ENCODE peak calls at places on chromosomes 5 and 9, in six cellular contexts. U, P, K, H, S and X are unnamed samples.

GRCh38 chr5:37850128-37850865 is 10.5 kb upstream of the GDNF start:
- DNase-seq in U (no peak), P (no peak), K (no peak), H (no peak), S (no peak), X (no peak)

GRCh38 chr9:35341585-35341984 is 148.3 kb upstream of the RUSC2 start:
- DNase-seq in U (no peak), P (no peak), K (peak; percentile 34), H (no peak), S (peak; percentile 88), X (peak; percentile 88)

GRCh38 chr5:107515521-107515920 is 155.2 kb downstream of the EFNA5 start:
- DNase-seq in U (no peak), P (no peak), K (no peak), H (peak; percentile 29), S (no peak), X (no peak)

GRCh38 chr5:59609501-59610265 is 283.8 kb downstream of the PDE4D start:
- DNase-seq in U (no peak), P (no peak), K (no peak), H (no peak), S (no peak), X (no peak)

GRCh38 chr5:133754575-133755169 is 142.3 kb upstream of the FSTL4 start:
- DNase-seq in U (peak; percentile 53), P (peak; percentile 30), K (peak; percentile 21), H (no peak), S (no peak), X (no peak)

GRCh38 chr9:89484475-89485404 is 13.2 kb downstream of the SEMA4D start:
- DNase-seq in U (no peak), P (no peak), K (no peak), H (no peak), S (no peak), X (no peak)

GRCh38 chr9:137368431-137369110 is 54.4 kb downstream of the EXD3 start:
- DNase-seq in U (no peak), P (no peak), K (peak; percentile 7), H (no peak), S (peak; percentile 50), X (peak; percentile 62)

GRCh38 chr5:179256229-179257189 is 88.8 kb downstream of the ADAMTS2 start:
- DNase-seq in U (no peak), P (no peak), K (peak; percentile 10), H (peak; percentile 20), S (no peak), X (peak; percentile 76)

GRCh38 chr9:108746864-108747263 is 108.9 kb downstream of the ACTL7B start:
- DNase-seq in U (no peak), P (no peak), K (no peak), H (no peak), S (no peak), X (no peak)

GRCh38 chr9:91503650-91504007 is 80.0 kb upstream of the NFIL3 start:
- DNase-seq in U (no peak), P (peak; percentile 13), K (no peak), H (no peak), S (no peak), X (no peak)

GRCh38 chr9:26331223-26331622 is 561.4 kb downstream of the CAAP1 start:
- DNase-seq in U (no peak), P (no peak), K (no peak), H (no peak), S (no peak), X (no peak)

GRCh38 chr5:76099756-76100155 is 16.6 kb downstream of the SV2C start:
- DNase-seq in U (no peak), P (no peak), K (no peak), H (no peak), S (no peak), X (no peak)

GRCh38 chr5:157535042-157535865 is 40.3 kb downstream of the ADAM19 start:
- DNase-seq in U (no peak), P (peak; percentile 17), K (peak; percentile 95), H (no peak), S (peak; percentile 57), X (peak; percentile 76)

GRCh38 chr5:14675865-14676300 is 11.4 kb downstream of the OTULIN start:
- DNase-seq in U (no peak), P (no peak), K (no peak), H (peak; percentile 33), S (no peak), X (no peak)

GRCh38 chr5:149731332-149731616 is 1.2 kb downstream of the PPARGC1B start:
- DNase-seq in U (no peak), P (no peak), K (no peak), H (no peak), S (no peak), X (no peak)

GRCh38 chr5:102539598-102539997 is 40.8 kb upstream of the SLCO6A1 start:
- DNase-seq in U (no peak), P (no peak), K (no peak), H (no peak), S (no peak), X (no peak)

GRCh38 chr5:2020730-2021129 is 138.0 kb upstream of the IRX4 start:
- DNase-seq in U (no peak), P (no peak), K (no peak), H (no peak), S (no peak), X (peak; percentile 26)

GRCh38 chr9:123412171-123412820 is 56.3 kb downstream of the CRB2 start:
- DNase-seq in U (no peak), P (no peak), K (no peak), H (no peak), S (no peak), X (no peak)

GRCh38 chr9:109256381-109256780 is 64.5 kb downstream of the EPB41L4B start:
- DNase-seq in U (no peak), P (no peak), K (no peak), H (no peak), S (no peak), X (no peak)

GRCh38 chr5:149828161-149829011 is 98.3 kb downstream of the PPARGC1B start:
- DNase-seq in U (peak; percentile 91), P (peak; percentile 73), K (peak; percentile 82), H (peak; percentile 83), S (peak; percentile 93), X (peak; percentile 90)

GRCh38 chr5:1004598-1005361 is 3.8 kb upstream of the NKD2 start:
- DNase-seq in U (peak; percentile 76), P (peak; percentile 88), K (peak; percentile 65), H (peak; percentile 78), S (peak; percentile 87), X (peak; percentile 92)

GRCh38 chr9:121282309-121283071 is 14.5 kb downstream of the GSN start:
- DNase-seq in U (no peak), P (no peak), K (peak; percentile 61), H (no peak), S (peak; percentile 79), X (no peak)

GRCh38 chr9:138073808-138074207 is 196.2 kb downstream of the CACNA1B start:
- DNase-seq in U (no peak), P (no peak), K (no peak), H (peak; percentile 12), S (no peak), X (peak; percentile 33)

GRCh38 chr9:16521868-16522381 is 348.5 kb downstream of the BNC2 start:
- DNase-seq in U (no peak), P (no peak), K (peak; percentile 31), H (peak; percentile 19), S (peak; percentile 42), X (no peak)

GRCh38 chr5:133552925-133553525 is 59.3 kb downstream of the FSTL4 start:
- DNase-seq in U (peak; percentile 61), P (peak; percentile 73), K (peak; percentile 56), H (peak; percentile 58), S (peak; percentile 57), X (peak; percentile 78)

GRCh38 chr9:98790601-98791146 is 5.7 kb downstream of the ANKS6 start:
- DNase-seq in U (no peak), P (no peak), K (no peak), H (no peak), S (no peak), X (no peak)

GRCh38 chr5:80184235-80185023 is 71.4 kb downstream of the SERINC5 start:
- DNase-seq in U (peak; percentile 76), P (peak; percentile 26), K (no peak), H (no peak), S (no peak), X (no peak)

GRCh38 chr5:162067651-162068411 is at the start of gene GABRG2:
- DNase-seq in U (no peak), P (no peak), K (no peak), H (no peak), S (no peak), X (no peak)

GRCh38 chr5:95809414-95809960 is 13.0 kb downstream of the GLRX start:
- DNase-seq in U (no peak), P (no peak), K (peak; percentile 60), H (no peak), S (peak; percentile 66), X (no peak)

GRCh38 chr5:91311697-91312501 is 71.2 kb downstream of the ARRDC3 start:
- DNase-seq in U (peak; percentile 94), P (no peak), K (peak; percentile 85), H (peak; percentile 27), S (peak; percentile 92), X (peak; percentile 87)
- H3K4me3 ChIP-seq in U (peak overlapping the region; percentile 41), P (no peak overlapping the region), K (no peak overlapping the region), H (no peak overlapping the region), S (peak overlapping the region; percentile 59), X (no peak overlapping the region)

GRCh38 chr5:159908201-159908940 is 7.9 kb upstream of the ADRA1B start:
- DNase-seq in U (peak; percentile 24), P (no peak), K (no peak), H (no peak), S (no peak), X (no peak)

GRCh38 chr5:159907689-159908088 is 8.6 kb upstream of the ADRA1B start:
- DNase-seq in U (peak; percentile 80), P (no peak), K (no peak), H (no peak), S (no peak), X (no peak)

GRCh38 chr5:159910207-159910842 is 6.0 kb upstream of the ADRA1B start:
- DNase-seq in U (no peak), P (no peak), K (no peak), H (no peak), S (no peak), X (no peak)

GRCh38 chr5:159910843-159911229 is 5.4 kb upstream of the ADRA1B start:
- DNase-seq in U (peak; percentile 29), P (no peak), K (no peak), H (no peak), S (no peak), X (no peak)

GRCh38 chr5:159909126-159909525 is 7.2 kb upstream of the ADRA1B start:
- DNase-seq in U (no peak), P (no peak), K (no peak), H (no peak), S (no peak), X (no peak)
- H3K4me1 ChIP-seq in U (peaks cover 97% of the 10 kb centered on the region), P (no peaks in the 10 kb centered on the region), K (peaks cover 17% of the 10 kb centered on the region), H (peaks cover 3% of the 10 kb centered on the region), S (no peaks in the 10 kb centered on the region), X (peaks cover 15% of the 10 kb centered on the region)

DNA sequence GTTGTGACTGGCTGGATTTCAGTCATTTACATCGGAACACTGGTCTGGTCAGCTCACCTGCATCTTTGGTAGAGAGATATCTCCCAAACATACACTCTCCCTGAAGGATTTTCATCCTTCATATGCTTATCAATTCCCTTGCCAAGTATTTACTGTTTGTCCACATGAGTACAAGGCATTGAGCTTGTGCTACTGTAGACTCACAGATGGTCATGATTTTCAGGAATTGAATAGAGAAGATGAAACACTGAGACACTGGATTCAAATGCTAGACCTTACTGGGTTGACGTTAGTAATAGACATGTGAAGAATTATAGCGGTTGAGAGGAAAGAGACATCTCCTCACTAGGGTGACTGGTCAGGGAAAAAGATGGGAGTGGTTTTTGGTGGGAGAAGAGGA is 62.9 kb upstream of the ABL1 start:
- DNase-seq in U (no peak), P (no peak), K (no peak), H (no peak), S (no peak), X (no peak)
- H3K4me3 ChIP-seq in U (no peak overlapping the region), P (no peak overlapping the region), K (no peak overlapping the region), H (no peak overlapping the region), S (no peak overlapping the region), X (no peak overlapping the region)

GRCh38 chr5:141611289-141611688 is 7.5 kb downstream of the DIAPH1 start:
- DNase-seq in U (no peak), P (no peak), K (no peak), H (no peak), S (no peak), X (no peak)
- H3K4me1 ChIP-seq in U (peaks cover 28% of the 10 kb centered on the region), P (peaks cover 9% of the 10 kb centered on the region), K (peaks cover 21% of the 10 kb centered on the region), H (no peaks in the 10 kb centered on the region), S (peaks cover 80% of the 10 kb centered on the region), X (no peaks in the 10 kb centered on the region)